ENCODE peak calls at places on chromosomes 6 and 20, in six cellular contexts. H, Y, V, K, Z and X are unnamed samples.

GRCh38 chr6:112244428-112244827 is 9.9 kb downstream of the LAMA4 start:
- DNase-seq in H (no peak), K (no peak), Y (no peak), Z (no peak), V (no peak), X (no peak)

GRCh38 chr6:12849420-12850200 is 133.0 kb downstream of the PHACTR1 start:
- DNase-seq in H (peak), V (no peak), K (no peak), Y (no peak), Z (peak), X (no peak)

GRCh38 chr20:3115190-3116107 is 30.9 kb upstream of the AVP start:
- DNase-seq in Y (peak), K (peak), H (peak), Z (peak), V (no peak), X (no peak)

GRCh38 chr20:44496976-44497375 is 21.3 kb downstream of the TTPAL start:
- DNase-seq in Z (peak), Y (no peak), K (no peak), V (peak), H (no peak), X (peak)

GRCh38 chr6:96394727-96395126 is 126.9 kb upstream of the UFL1 start:
- DNase-seq in K (no peak), Z (peak), H (no peak), Y (no peak), V (no peak), X (no peak)

GRCh38 chr6:39490120-39490519 is 167.6 kb upstream of the KCNK16 start:
- DNase-seq in Z (no peak), Y (no peak), V (no peak), K (no peak), H (peak), X (peak)

GRCh38 chr6:90393232-90393884 is 96.7 kb upstream of the BACH2 start:
- DNase-seq in Y (peak), V (no peak), K (peak), H (peak), Z (peak), X (no peak)

GRCh38 chr20:14826926-14827325 is 489.5 kb upstream of the FLRT3 start:
- DNase-seq in K (no peak), Y (no peak), V (no peak), H (no peak), Z (no peak), X (no peak)

GRCh38 chr6:125444234-125444949 is 142.6 kb upstream of the HDDC2 start:
- DNase-seq in Z (no peak), K (peak), V (no peak), H (peak), Y (no peak), X (no peak)

GRCh38 chr20:31517373-31517772 is 3.1 kb downstream of the HM13 start:
- DNase-seq in V (no peak), Y (no peak), H (peak), K (no peak), Z (peak), X (no peak)

GRCh38 chr6:1200706-1201105 is 111.2 kb upstream of the FOXQ1 start:
- DNase-seq in K (no peak), V (peak), Y (no peak), Z (no peak), H (no peak), X (no peak)

GRCh38 chr20:58692579-58693225 is at the start of gene NPEPL1:
- DNase-seq in V (no peak), Y (peak), K (peak), Z (peak), H (peak), X (no peak)

GRCh38 chr6:108781419-108782110 is 66.7 kb upstream of the ARMC2 start:
- DNase-seq in Y (no peak), H (no peak), V (no peak), K (peak), Z (no peak), X (no peak)

GRCh38 chr6:167495506-167496391 is 170.9 kb downstream of the TTLL2 start:
- DNase-seq in K (no peak), H (no peak), V (no peak), Z (no peak), Y (no peak), X (no peak)

GRCh38 chr6:157861814-157862213 is 38.8 kb downstream of the SNX9 start:
- DNase-seq in K (no peak), H (peak), Y (no peak), V (no peak), Z (peak), X (no peak)

GRCh38 chr6:51398793-51399192 is 580.1 kb downstream of the TFAP2B start:
- DNase-seq in Z (no peak), K (no peak), V (no peak), H (no peak), Y (no peak), X (no peak)

GRCh38 chr6:34723203-34723602 is 26.6 kb upstream of the ILRUN start:
- DNase-seq in Z (peak), V (no peak), K (no peak), Y (no peak), H (peak), X (no peak)

GRCh38 chr6:107490568-107491058 is 696 bp downstream of the SOBP start:
- DNase-seq in Y (no peak), V (no peak), H (no peak), Z (no peak), K (no peak), X (no peak)

GRCh38 chr6:101824551-101825345 is 431.2 kb downstream of the GRIK2 start:
- DNase-seq in Y (no peak), H (peak), K (no peak), Z (no peak), V (no peak), X (no peak)

GRCh38 chr20:63322146-63322922 is 29.3 kb downstream of the COL20A1 start:
- DNase-seq in Z (no peak), V (no peak), K (no peak), Y (no peak), H (no peak), X (no peak)

GRCh38 chr6:142900467-142900961 is 44.5 kb downstream of the HIVEP2 start:
- DNase-seq in H (peak), K (no peak), V (no peak), Y (peak), Z (no peak), X (no peak)

GRCh38 chr20:58597021-58597940 is 53.8 kb upstream of the STX16 start:
- DNase-seq in V (no peak), Y (no peak), K (peak), H (no peak), Z (no peak), X (no peak)

GRCh38 chr6:139515511-139515910 is 141.1 kb upstream of the CITED2 start:
- DNase-seq in V (no peak), Z (no peak), H (no peak), K (no peak), Y (no peak), X (no peak)

GRCh38 chr20:2700913-2701620 is 8.5 kb downstream of the EBF4 start:
- DNase-seq in K (no peak), Z (no peak), V (no peak), Y (no peak), H (no peak), X (no peak)

GRCh38 chr6:44047801-44048200 is 79.5 kb downstream of the MRPL14 start:
- DNase-seq in V (no peak), Y (no peak), Z (no peak), H (no peak), K (no peak), X (no peak)

GRCh38 chr20:48374986-48375715 is 452.6 kb downstream of the PREX1 start:
- DNase-seq in Z (no peak), H (no peak), K (no peak), Y (no peak), V (no peak), X (no peak)

GRCh38 chr6:47083586-47084047 is 41.5 kb upstream of the ADGRF1 start:
- DNase-seq in K (peak), H (peak), Z (peak), Y (no peak), V (peak), X (peak)

GRCh38 chr6:38064431-38064830 is 244.9 kb downstream of the ZFAND3 start:
- DNase-seq in K (no peak), Z (no peak), Y (no peak), H (peak), V (no peak), X (no peak)

GRCh38 chr20:62378215-62378614 is 8.7 kb upstream of the RPS21 start:
- DNase-seq in Y (no peak), Z (peak), K (no peak), H (no peak), V (no peak), X (no peak)

GRCh38 chr20:63314566-63315239 is 21.7 kb downstream of the COL20A1 start:
- DNase-seq in H (no peak), K (no peak), Z (no peak), V (no peak), Y (no peak), X (no peak)

GRCh38 chr6:25312034-25312620 is 33.0 kb downstream of the CARMIL1 start:
- DNase-seq in Z (peak), H (peak), K (no peak), Y (no peak), V (peak), X (no peak)

GRCh38 chr6:25312703-25313102 is 33.5 kb downstream of the CARMIL1 start:
- DNase-seq in V (peak), H (peak), K (no peak), Z (peak), Y (no peak), X (no peak)

GRCh38 chr6:25307805-25308494 is 28.8 kb downstream of the CARMIL1 start:
- DNase-seq in K (no peak), Y (no peak), V (no peak), Z (no peak), H (no peak), X (no peak)

GRCh38 chr6:25311251-25311910 is 32.2 kb downstream of the CARMIL1 start:
- DNase-seq in Z (peak), Y (no peak), K (no peak), H (peak), V (peak), X (no peak)

DNA sequence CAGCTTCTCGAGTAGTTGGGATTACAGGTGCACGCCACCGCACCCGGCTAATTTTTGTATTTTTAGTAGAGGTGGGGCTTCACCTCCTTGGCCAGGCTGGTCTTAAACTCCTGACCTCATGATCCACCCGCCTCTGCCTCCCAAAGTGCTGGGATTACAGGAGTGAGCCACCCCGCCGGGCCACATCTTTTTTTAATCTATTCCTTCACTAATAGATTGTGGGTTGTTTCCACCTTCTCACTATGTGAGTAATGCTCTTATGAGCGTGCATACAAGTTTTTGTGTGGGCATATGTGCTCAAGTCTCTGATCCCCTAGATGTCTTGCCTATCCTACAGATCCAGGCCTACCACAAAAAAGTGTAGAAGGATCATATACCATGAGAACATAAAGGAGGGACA is 30.7 kb downstream of the CARMIL1 start:
- DNase-seq in Y (no peak), K (no peak), V (no peak), Z (no peak), H (no peak), X (no peak)
- TF ChIP-seq CTCF in Y (no peak), K (no peak), V (no peak), Z (no peak), H (no peak), X (no peak)

GRCh38 chr20:38054647-38055046 is 21.1 kb downstream of the RPRD1B start:
- DNase-seq in V (no peak), Z (no peak), K (no peak), H (no peak), Y (no peak), X (no peak)
- H3K4me3 ChIP-seq in V (no peak), Z (no peak), K (no peak), H (no peak), Y (no peak), X (no peak)

GRCh38 chr20:36214684-36215256 is 21.5 kb upstream of the AAR2 start:
- DNase-seq in V (no peak), Z (peak), H (peak), Y (no peak), K (no peak), X (no peak)
- TF ChIP-seq CTCF in V (peak), Z (peak), H (peak), Y (no peak), K (peak), X (peak)

GRCh38 chr6:87127737-87128136 is 27.6 kb upstream of the ZNF292 start:
- DNase-seq in V (no peak), Z (no peak), H (no peak), Y (no peak), K (no peak), X (no peak)
- H3K4me3 ChIP-seq in V (no peak), Z (no peak), H (no peak), Y (no peak), K (no peak), X (no peak)

DNA sequence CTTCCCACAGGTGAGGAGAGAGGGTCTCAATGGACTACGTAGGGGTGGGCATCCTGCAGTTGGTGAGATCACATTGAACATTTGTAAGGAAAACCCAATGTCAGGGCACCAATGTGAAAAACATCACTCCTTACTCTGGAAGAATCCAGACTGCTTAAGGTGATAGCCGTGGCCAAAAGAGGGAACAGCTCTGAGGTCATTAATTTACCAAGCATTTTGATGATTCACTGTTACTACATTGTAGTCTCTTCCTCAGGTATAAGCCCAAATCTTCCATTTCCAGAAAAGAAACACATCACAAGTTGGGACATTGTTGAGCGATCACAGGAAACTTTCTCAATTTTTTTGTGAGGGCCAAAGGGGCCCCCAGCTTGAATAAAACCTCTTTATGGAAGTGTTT is 61.1 kb upstream of the SPTLC3 start:
- DNase-seq in Z (peak), Y (no peak), H (no peak), V (no peak), K (no peak), X (no peak)
- TF ChIP-seq CTCF in Z (no peak), Y (no peak), H (no peak), V (no peak), K (no peak), X (no peak)

GRCh38 chr20:35171438-35171752 is 477 bp upstream of the PROCR start:
- DNase-seq in Z (no peak), V (no peak), K (no peak), H (no peak), Y (no peak), X (no peak)
- H3K4me3 ChIP-seq in Z (no peak), V (peak), K (no peak), H (no peak), Y (peak), X (peak)

GRCh38 chr6:155125916-155126315 is 130.8 kb downstream of the TIAM2 start:
- DNase-seq in Z (no peak), V (peak), K (no peak), Y (no peak), H (no peak), X (no peak)
- TF ChIP-seq CTCF in Z (no peak), V (no peak), K (no peak), Y (no peak), H (no peak), X (no peak)

GRCh38 chr20:11686900-11687543 is 230.7 kb upstream of the BTBD3 start:
- DNase-seq in H (peak), V (no peak), K (peak), Z (no peak), Y (no peak), X (no peak)
- H3K4me3 ChIP-seq in H (peak), V (peak), K (no peak), Z (no peak), Y (no peak), X (peak)

GRCh38 chr20:57108742-57109141 is 157.7 kb downstream of the BMP7 start:
- DNase-seq in K (no peak), Y (no peak), Z (no peak), V (no peak), H (no peak), X (no peak)
- TF ChIP-seq CTCF in K (no peak), Y (no peak), Z (no peak), V (no peak), H (no peak), X (no peak)

GRCh38 chr6:63353282-63353630 is 33.5 kb upstream of the LGSN start:
- DNase-seq in Z (no peak), K (no peak), V (no peak), Y (no peak), H (no peak), X (no peak)
- H3K4me3 ChIP-seq in Z (no peak), K (no peak), V (no peak), Y (no peak), H (no peak), X (no peak)